ENCODE peak calls at places on chromosomes 6 and 20, in ten cellular contexts. H is fibroblast of lung, L is pancreas, F is testis, Y is IMR-90, N is upper lobe of left lung, I is A549, E is A673, C is GM23248, O is esophagus squamous epithelium. G is an unnamed sample. For H3K4me1, the result is how much of the 10 kb centered on the place peaks cover.

GRCh38 chr20:62737971-62738881 is 29.6 kb downstream of the NTSR1 start:
- DNase-seq in H (no peak), L (no peak), F (no peak), Y (no peak), N (no peak), I (no peak), E (no peak), C (no peak), O (no peak), G (peak)

GRCh38 chr6:32815996-32816395 is 806 bp downstream of the HLA-DOB start:
- DNase-seq in H (no peak), L (no peak), F (no peak), Y (no peak), N (no peak), I (no peak), E (no peak), C (no peak), O (no peak), G (no peak)

GRCh38 chr6:170029416-170030283 is 261.2 kb downstream of the DLL1 start:
- DNase-seq in H (no peak), L (no peak), F (peak), Y (no peak), N (peak), I (no peak), E (no peak), C (no peak), O (no peak), G (peak)

GRCh38 chr20:3452690-3453089 is 18.1 kb upstream of the ATRN start:
- DNase-seq in H (no peak), L (no peak), F (no peak), Y (no peak), N (no peak), I (no peak), E (no peak), C (no peak), O (no peak), G (no peak)

GRCh38 chr6:158467923-158468322 is 92.0 kb upstream of the TMEM181 start:
- DNase-seq in H (no peak), L (no peak), F (peak), Y (no peak), N (no peak), I (no peak), E (no peak), C (no peak), O (no peak), G (no peak)

GRCh38 chr6:84447651-84448050 is 220.2 kb upstream of the CEP162 start:
- DNase-seq in H (no peak), L (no peak), F (peak), Y (no peak), N (no peak), I (no peak), E (no peak), C (no peak), O (no peak), G (no peak)

GRCh38 chr6:89559487-89559886 is 79.1 kb downstream of the LYRM2 start:
- DNase-seq in H (no peak), L (no peak), F (no peak), Y (no peak), N (no peak), I (no peak), E (no peak), C (peak), O (no peak), G (no peak)

GRCh38 chr20:8721098-8721497 is 347.8 kb upstream of the PLCB4 start:
- DNase-seq in H (peak), L (peak), F (peak), Y (peak), N (no peak), I (peak), E (peak), C (peak), O (no peak), G (peak)

GRCh38 chr6:4820704-4821276 is 44.6 kb downstream of the CDYL start:
- DNase-seq in H (peak), L (no peak), F (no peak), Y (peak), N (no peak), I (no peak), E (no peak), C (peak), O (no peak), G (no peak)

GRCh38 chr6:63740709-63741108 is 105.1 kb downstream of the PHF3 start:
- DNase-seq in H (peak), L (no peak), F (no peak), Y (peak), N (no peak), I (no peak), E (peak), C (peak), O (no peak), G (no peak)

GRCh38 chr6:16244869-16245451 is 6.6 kb downstream of the GMPR start:
- DNase-seq in H (peak), L (peak), F (no peak), Y (peak), N (no peak), I (no peak), E (no peak), C (no peak), O (no peak), G (no peak)

GRCh38 chr20:23702021-23702420 is 13.2 kb upstream of the CST4 start:
- DNase-seq in H (no peak), L (no peak), F (no peak), Y (peak), N (no peak), I (no peak), E (no peak), C (no peak), O (no peak), G (no peak)

GRCh38 chr20:17227669-17228623 is 1.1 kb downstream of the PCSK2 start:
- DNase-seq in H (peak), L (peak), F (peak), Y (peak), N (peak), I (no peak), E (peak), C (peak), O (no peak), G (no peak)

DNA sequence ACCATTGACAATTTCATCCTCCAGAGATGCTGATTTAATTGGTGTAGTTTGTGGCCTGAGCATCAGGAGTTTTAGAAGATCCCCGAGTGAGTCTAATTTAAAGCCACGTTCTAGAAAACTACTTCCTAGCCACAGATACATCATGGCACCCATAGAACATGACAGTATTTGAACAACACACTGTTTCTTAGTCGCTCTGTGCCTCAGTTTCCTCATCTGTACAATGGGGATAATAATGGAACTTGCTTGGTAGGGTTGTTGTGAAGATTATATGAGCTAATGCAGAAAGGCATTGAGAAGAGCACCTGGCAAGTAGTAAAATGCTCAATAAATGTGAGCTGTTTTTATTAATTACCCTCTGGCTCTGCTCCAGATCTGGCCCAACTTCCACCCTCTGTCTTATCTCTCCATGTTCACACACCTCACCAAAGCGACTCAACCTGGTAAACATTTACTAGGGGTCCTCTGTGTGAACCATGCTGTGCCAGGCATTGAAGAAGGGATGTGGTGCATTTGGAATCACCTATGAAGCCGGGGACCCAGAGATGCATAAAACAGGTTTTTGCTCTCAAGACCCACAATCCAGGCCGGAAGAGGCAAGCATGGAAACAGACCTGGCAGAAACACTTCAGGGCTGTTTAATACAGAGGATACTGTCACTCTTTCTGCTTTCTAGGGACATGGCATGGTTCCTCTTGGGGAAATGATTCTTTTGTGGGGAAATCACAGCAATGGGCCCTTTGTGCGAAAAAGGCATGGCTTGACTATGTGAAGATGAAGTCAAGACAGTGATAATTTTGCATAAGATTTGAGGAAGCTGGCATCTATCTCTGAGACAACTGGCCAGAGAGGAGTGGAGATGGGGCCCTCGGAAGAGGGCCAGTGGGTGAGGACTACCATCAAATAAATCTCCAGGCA is 16.2 kb upstream of the MRPS18A start:
- DNase-seq in H (no peak), L (peak), F (no peak), Y (no peak), N (no peak), I (no peak), E (no peak), C (no peak), O (no peak), G (no peak)
- H3K4me1 ChIP-seq in H (under half), L (under half), F (under half), Y (under half), N (half or more), I (half or more), E (under half), C (under half), O (half or more), G (under half)

GRCh38 chr6:51630011-51630410 is 457.4 kb downstream of the PKHD1 start:
- DNase-seq in H (no peak), L (no peak), F (no peak), Y (no peak), N (no peak), I (no peak), E (no peak), C (no peak), O (no peak), G (no peak)

DNA sequence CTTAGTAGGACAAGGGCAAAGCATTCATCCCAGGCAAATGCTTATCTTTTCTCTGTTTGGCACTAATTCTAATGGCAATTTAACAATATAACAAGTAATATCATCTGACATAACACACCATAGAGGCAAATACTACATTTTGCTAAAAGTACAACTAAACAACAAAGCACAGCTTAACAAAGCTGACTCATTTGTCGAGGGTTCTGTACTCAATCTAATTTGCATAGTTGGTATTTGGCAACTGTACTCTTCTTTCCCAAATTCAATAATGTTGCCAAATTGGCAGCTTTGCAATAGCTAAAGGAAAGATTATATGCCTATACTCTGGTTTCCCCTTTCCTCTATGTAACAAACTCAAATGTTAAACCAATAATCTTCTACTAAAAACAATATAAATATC is 461.0 kb downstream of the PKHD1 start:
- DNase-seq in H (no peak), L (no peak), F (no peak), Y (no peak), N (no peak), I (no peak), E (no peak), C (no peak), O (no peak), G (no peak)
- H3K4me1 ChIP-seq in H (under half), L (under half), F (under half), Y (under half), N (under half), I (under half), E (under half), C (under half), O (under half), G (under half)

DNA sequence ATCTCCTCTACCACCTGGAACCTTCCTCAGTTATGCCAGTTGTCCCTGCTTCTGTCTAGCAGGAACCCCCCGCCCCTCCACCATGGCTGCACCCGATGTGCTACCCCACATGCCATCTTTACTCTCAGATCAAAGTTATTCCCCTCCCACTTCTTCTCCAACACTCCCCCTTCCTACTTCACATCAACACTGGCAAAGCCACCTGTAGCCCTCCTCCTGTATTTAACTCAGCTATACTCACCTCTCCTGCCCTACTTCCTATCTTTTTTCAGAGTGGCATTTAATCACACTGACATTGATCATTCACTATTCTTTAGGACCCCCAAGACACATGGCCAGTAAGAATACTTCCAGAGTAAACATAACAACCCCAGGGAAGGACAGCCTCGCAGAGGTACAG is 84.3 kb downstream of the MBOAT1 start:
- DNase-seq in H (no peak), L (no peak), F (no peak), Y (no peak), N (no peak), I (no peak), E (no peak), C (no peak), O (no peak), G (no peak)
- H3K4me1 ChIP-seq in H (under half), L (under half), F (under half), Y (under half), N (under half), I (under half), E (under half), C (under half), O (under half), G (under half)

DNA sequence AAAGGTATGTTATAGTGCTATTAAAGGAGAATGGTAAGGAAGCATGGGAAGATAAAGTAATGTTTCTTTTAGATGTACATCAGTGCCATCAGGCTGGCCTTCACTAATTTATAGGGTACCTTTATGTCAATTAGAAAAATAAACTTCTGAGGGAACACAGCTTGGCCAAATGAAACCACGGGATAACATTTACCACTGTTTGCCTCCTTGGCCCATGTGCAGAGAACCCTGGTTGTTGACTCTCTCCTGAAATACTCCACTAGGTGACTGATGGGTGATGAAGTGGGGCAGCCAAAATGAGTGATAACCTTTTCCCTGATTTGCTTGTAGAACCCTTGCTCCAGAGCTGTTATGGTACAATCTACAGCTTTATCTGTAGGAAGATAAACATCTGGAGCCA is 9.5 kb downstream of the TRIM38 start:
- DNase-seq in H (no peak), L (no peak), F (no peak), Y (no peak), N (no peak), I (no peak), E (no peak), C (no peak), O (no peak), G (no peak)
- H3K4me1 ChIP-seq in H (under half), L (under half), F (under half), Y (under half), N (under half), I (under half), E (under half), C (under half), O (under half), G (under half)

DNA sequence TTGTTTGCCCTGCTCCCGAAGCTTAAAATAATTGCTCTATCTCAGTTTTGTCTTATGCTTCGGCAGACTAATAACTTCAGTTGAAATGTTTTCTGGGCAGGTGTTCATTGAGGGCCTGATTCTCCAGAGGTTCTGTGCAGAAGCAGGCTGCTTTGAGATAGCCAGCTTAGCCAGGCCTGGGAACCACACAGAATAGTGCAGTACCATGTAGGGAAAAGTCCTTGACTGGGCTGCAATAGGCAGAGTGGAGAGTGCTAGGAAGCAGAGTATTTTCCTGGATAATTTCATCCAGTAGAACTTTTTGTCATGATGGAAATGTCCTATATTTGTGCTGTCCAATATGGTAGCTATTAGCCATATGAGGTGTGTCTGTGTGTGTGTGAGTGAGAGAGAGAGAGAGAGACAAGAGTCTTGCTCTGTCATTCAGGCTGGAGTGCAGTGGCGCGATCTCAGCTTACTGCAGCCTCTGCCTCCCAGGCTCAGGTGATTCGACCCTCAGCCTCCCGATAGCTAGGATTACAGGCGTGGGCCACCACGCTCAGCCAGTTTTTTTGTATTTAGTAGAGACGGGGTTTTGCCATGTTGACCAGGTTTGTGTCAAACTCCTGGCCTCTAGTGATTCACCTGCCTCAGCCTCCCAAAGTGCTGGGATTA is 15.9 kb downstream of the TOP1 start:
- DNase-seq in H (no peak), L (no peak), F (no peak), Y (no peak), N (no peak), I (no peak), E (no peak), C (no peak), O (no peak), G (no peak)
- H3K4me1 ChIP-seq in H (under half), L (under half), F (under half), Y (under half), N (half or more), I (under half), E (under half), C (under half), O (under half), G (under half)

GRCh38 chr20:13784271-13784892 is 337 bp downstream of the ESF1 start:
- DNase-seq in H (no peak), L (no peak), F (no peak), Y (no peak), N (peak), I (no peak), E (no peak), C (peak), O (no peak), G (no peak)
- H3K4me1 ChIP-seq in H (under half), L (under half), F (under half), Y (under half), N (under half), I (under half), E (under half), C (under half), O (under half), G (under half)

DNA sequence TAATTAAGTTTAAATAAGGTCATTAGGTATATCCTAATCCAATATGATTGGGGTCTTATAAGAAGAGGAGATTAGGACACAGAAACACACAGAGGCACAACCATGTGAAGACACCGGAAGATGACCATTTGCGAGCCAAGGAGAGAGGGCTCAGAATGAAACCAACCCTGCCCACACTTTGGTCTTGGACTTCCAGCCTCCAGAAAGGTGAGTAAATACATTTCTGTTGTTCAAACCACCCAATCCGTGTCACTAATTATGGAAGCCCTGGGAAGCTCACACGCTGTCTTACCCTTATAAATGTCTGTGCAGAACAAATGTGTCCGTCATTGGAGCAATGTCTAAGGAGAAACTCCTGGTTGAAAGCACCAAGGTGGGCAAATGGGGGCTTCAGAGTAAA is 95.0 kb downstream of the IYD start:
- DNase-seq in H (no peak), L (no peak), F (no peak), Y (no peak), N (no peak), I (no peak), E (no peak), C (no peak), O (no peak), G (no peak)
- H3K4me1 ChIP-seq in H (under half), L (under half), F (under half), Y (under half), N (under half), I (under half), E (under half), C (under half), O (under half), G (under half)

GRCh38 chr20:57688295-57688694 is 21.5 kb downstream of the PMEPA1 start:
- DNase-seq in H (no peak), L (no peak), F (no peak), Y (no peak), N (no peak), I (no peak), E (no peak), C (no peak), O (no peak), G (no peak)

GRCh38 chr20:57692393-57692792 is 17.4 kb downstream of the PMEPA1 start:
- DNase-seq in H (no peak), L (no peak), F (no peak), Y (no peak), N (peak), I (no peak), E (no peak), C (no peak), O (no peak), G (no peak)

GRCh38 chr20:57688864-57689263 is 21.0 kb downstream of the PMEPA1 start:
- DNase-seq in H (no peak), L (no peak), F (no peak), Y (no peak), N (peak), I (no peak), E (no peak), C (no peak), O (no peak), G (no peak)

GRCh38 chr20:57689745-57690481 is 19.9 kb downstream of the PMEPA1 start:
- DNase-seq in H (no peak), L (no peak), F (no peak), Y (no peak), N (peak), I (no peak), E (no peak), C (no peak), O (no peak), G (no peak)

DNA sequence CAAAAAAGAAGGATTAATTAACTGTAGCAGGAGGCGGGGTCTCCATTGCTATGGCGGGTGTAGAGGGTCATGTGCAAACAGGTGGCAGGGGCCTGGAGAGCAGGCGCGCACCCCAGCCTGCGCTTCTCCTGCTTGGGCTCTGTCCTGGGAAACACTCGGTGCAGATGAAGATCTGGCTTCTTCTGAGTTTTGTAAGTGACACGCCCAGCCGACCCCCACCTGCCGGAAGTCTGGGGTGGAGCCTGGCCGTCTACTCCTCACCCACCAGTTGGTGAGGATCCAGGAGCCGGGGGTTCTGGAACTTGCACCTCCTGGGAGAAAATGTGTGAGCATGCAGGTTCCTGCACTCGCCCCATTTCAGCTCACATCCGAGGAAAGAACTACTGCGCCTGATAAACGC is 19.3 kb downstream of the PMEPA1 start:
- DNase-seq in H (no peak), L (no peak), F (no peak), Y (no peak), N (peak), I (no peak), E (no peak), C (no peak), O (no peak), G (no peak)
- H3K4me1 ChIP-seq in H (under half), L (under half), F (under half), Y (under half), N (half or more), I (half or more), E (under half), C (under half), O (under half), G (under half)

G was measured in breast epithelium.